ENCODE peak calls at places on chromosome 14, in four cellular contexts. One of them, this sample, is unnamed.

GRCh38 chr14:61403411-61403810 is 82.0 kb downstream of the PRKCH start:
- DNase-seq in IMR-90: no peak
- DNase-seq in H1: no peak
- DNase-seq in mesendoderm: no peak
- DNase-seq in this sample: no peak

GRCh38 chr14:85852900-85853299 is 323.0 kb downstream of the FLRT2 start:
- DNase-seq in IMR-90: no peak
- DNase-seq in H1: no peak
- DNase-seq in mesendoderm: peak; percentile 5
- DNase-seq in this sample: no peak

GRCh38 chr14:104819361-104819771 is 18.5 kb downstream of the ZBTB42 start:
- DNase-seq in IMR-90: no peak
- DNase-seq in H1: no peak
- DNase-seq in mesendoderm: no peak
- DNase-seq in this sample: no peak

GRCh38 chr14:75566752-75567151 is 11.7 kb upstream of the FLVCR2 start:
- DNase-seq in IMR-90: no peak
- DNase-seq in H1: no peak
- DNase-seq in mesendoderm: no peak
- DNase-seq in this sample: no peak

GRCh38 chr14:86790408-86791364 is 1202.3 kb downstream of the GALC start:
- DNase-seq in IMR-90: no peak
- DNase-seq in H1: no peak
- DNase-seq in mesendoderm: peak; percentile 61
- DNase-seq in this sample: no peak

GRCh38 chr14:76901171-76902055 is 75.2 kb downstream of the LRRC74A start:
- DNase-seq in IMR-90: peak; percentile 9
- DNase-seq in H1: no peak
- DNase-seq in mesendoderm: no peak
- DNase-seq in this sample: no peak

GRCh38 chr14:25537846-25538455 is 488.0 kb upstream of the STXBP6 start:
- DNase-seq in IMR-90: no peak
- DNase-seq in H1: peak; percentile 75
- DNase-seq in mesendoderm: peak; percentile 83
- DNase-seq in this sample: peak; percentile 70

GRCh38 chr14:100067481-100067880 is 2.3 kb downstream of the EVL start:
- DNase-seq in IMR-90: no peak
- DNase-seq in H1: no peak
- DNase-seq in mesendoderm: no peak
- DNase-seq in this sample: no peak

GRCh38 chr14:50778757-50779483 is 52.0 kb downstream of the NIN start:
- DNase-seq in IMR-90: peak; percentile 76
- DNase-seq in H1: no peak
- DNase-seq in mesendoderm: no peak
- DNase-seq in this sample: no peak

GRCh38 chr14:33704486-33704885 is 246.4 kb downstream of the EGLN3 start:
- DNase-seq in IMR-90: no peak
- DNase-seq in H1: no peak
- DNase-seq in mesendoderm: no peak
- DNase-seq in this sample: no peak

GRCh38 chr14:64915797-64916196 is 1.5 kb downstream of the CHURC1 start:
- DNase-seq in IMR-90: no peak
- DNase-seq in H1: no peak
- DNase-seq in mesendoderm: no peak
- DNase-seq in this sample: no peak

GRCh38 chr14:105947599-105947998 is 421.2 kb downstream of the TMEM121 start:
- DNase-seq in IMR-90: no peak
- DNase-seq in H1: no peak
- DNase-seq in mesendoderm: no peak
- DNase-seq in this sample: no peak

GRCh38 chr14:64137657-64138290 is 156.4 kb downstream of the ESR2 start:
- DNase-seq in IMR-90: peak; percentile 8
- DNase-seq in H1: no peak
- DNase-seq in mesendoderm: peak; percentile 32
- DNase-seq in this sample: no peak

GRCh38 chr14:68141531-68142088 is 322.0 kb downstream of the RAD51B start:
- DNase-seq in IMR-90: peak; percentile 68
- DNase-seq in H1: no peak
- DNase-seq in mesendoderm: peak; percentile 63
- DNase-seq in this sample: no peak

GRCh38 chr14:56902413-56902812 is 92.1 kb upstream of the OTX2 start:
- DNase-seq in IMR-90: no peak
- DNase-seq in H1: no peak
- DNase-seq in mesendoderm: no peak
- DNase-seq in this sample: no peak
- H3K56ac ChIP-seq in IMR-90: no peak overlapping the region
- H3K56ac ChIP-seq in H1: no peak overlapping the region
- H3K56ac ChIP-seq in mesendoderm: no peak overlapping the region
- H3K56ac ChIP-seq in this sample: no peak overlapping the region

GRCh38 chr14:60303745-60304144 is 54.7 kb downstream of the PPM1A start:
- DNase-seq in IMR-90: no peak
- DNase-seq in H1: no peak
- DNase-seq in mesendoderm: no peak
- DNase-seq in this sample: no peak
- H3K56ac ChIP-seq in IMR-90: no peak overlapping the region
- H3K56ac ChIP-seq in H1: no peak overlapping the region
- H3K56ac ChIP-seq in mesendoderm: no peak overlapping the region
- H3K56ac ChIP-seq in this sample: no peak overlapping the region

DNA sequence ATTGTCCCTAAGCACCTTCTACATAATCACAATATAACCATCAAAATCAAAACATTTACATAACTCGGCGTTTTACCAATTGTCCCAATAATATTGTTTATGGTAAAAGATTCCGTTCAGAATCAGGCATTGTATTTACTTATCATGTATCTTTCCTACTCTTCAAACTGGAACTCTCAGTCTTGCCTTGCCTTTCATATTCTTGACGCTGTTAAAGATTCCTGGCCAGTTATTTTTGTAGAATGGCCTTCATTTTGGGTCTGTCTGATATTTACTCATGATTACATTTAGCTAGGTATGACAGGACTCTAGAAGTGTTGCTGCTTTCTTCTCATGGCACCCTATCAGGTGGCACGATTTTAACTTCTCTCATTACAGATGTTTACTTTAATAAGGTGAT is 850 bp upstream of the HEATR5A start:
- DNase-seq in IMR-90: no peak
- DNase-seq in H1: no peak
- DNase-seq in mesendoderm: no peak
- DNase-seq in this sample: no peak
- H3K56ac ChIP-seq in IMR-90: no peak overlapping the region
- H3K56ac ChIP-seq in H1: no peak overlapping the region
- H3K56ac ChIP-seq in mesendoderm: no peak overlapping the region
- H3K56ac ChIP-seq in this sample: no peak overlapping the region

DNA sequence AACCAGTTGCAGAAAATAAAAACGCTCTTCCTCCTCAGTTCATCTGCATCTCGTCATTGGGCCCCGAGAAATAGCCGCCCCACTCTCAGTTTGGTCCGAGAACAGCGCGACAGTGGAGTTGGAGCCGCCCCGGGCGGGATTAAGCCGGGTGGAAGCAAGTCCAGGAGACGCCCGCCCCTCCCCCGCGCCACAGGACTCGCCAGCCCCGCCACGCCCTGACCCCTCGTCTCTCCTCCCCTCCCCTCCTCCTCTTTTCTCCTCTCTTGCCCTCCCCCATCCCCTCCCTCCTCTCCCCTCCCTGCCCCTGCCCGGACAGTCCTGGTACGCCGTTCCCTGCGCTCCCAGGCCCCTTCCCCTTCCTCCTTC is 83.8 kb downstream of the TNFAIP2 start:
- DNase-seq in IMR-90: no peak
- DNase-seq in H1: peak; percentile 69
- DNase-seq in mesendoderm: peak; percentile 71
- DNase-seq in this sample: peak; percentile 80
- H3K56ac ChIP-seq in IMR-90: no peak overlapping the region
- H3K56ac ChIP-seq in H1: no peak overlapping the region
- H3K56ac ChIP-seq in mesendoderm: peak overlapping the region; percentile 88
- H3K56ac ChIP-seq in this sample: no peak overlapping the region

GRCh38 chr14:88588081-88588480 is 25.2 kb downstream of the ZC3H14 start:
- DNase-seq in IMR-90: no peak
- DNase-seq in H1: no peak
- DNase-seq in mesendoderm: no peak
- DNase-seq in this sample: no peak

GRCh38 chr14:88584451-88584850 is 21.6 kb downstream of the ZC3H14 start:
- DNase-seq in IMR-90: no peak
- DNase-seq in H1: no peak
- DNase-seq in mesendoderm: no peak
- DNase-seq in this sample: no peak

GRCh38 chr14:88592016-88592415 is 29.2 kb downstream of the ZC3H14 start:
- DNase-seq in IMR-90: peak; percentile 64
- DNase-seq in H1: no peak
- DNase-seq in mesendoderm: no peak
- DNase-seq in this sample: no peak

DNA sequence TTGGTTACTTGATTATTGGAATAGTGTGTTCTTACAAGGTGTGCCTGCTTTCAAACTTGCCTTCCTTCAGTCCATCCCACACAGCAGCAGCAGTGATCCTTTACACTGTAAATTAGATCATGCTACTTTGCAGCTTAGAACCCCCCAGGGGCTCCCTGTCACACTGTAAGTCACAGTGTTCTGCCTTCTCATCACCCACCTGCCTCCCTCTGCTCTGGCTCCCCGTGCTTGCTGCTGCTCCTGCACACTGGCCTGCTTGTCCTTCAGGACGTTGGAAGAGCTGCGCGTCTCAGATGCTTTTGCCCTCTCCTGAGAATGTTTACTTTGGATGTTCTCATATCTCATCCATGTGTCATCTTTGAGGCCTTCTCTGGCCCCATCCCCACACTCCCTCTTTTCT is 27.3 kb downstream of the ZC3H14 start:
- DNase-seq in IMR-90: peak; percentile 46
- DNase-seq in H1: no peak
- DNase-seq in mesendoderm: no peak
- DNase-seq in this sample: no peak
- H3K56ac ChIP-seq in IMR-90: no peak overlapping the region
- H3K56ac ChIP-seq in H1: no peak overlapping the region
- H3K56ac ChIP-seq in mesendoderm: no peak overlapping the region
- H3K56ac ChIP-seq in this sample: no peak overlapping the region

DNA sequence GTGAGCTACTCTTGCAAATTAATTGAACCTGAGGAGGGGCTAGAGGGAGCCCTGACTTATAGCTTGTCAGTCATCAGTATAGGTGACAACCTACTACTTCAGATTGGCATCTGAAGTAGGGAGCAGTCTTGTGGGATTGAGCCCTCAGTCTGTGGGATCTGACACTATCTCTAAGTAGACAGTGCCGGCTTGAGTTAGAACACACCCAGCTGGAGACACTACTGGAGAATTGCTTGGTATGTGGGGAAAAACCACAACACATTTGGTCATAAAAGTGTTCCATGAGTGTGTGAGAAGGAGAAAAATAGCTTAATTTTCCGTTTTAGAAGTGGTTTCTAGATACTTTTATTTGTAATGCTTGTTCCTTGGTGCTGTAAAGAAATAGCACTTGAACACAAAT is 30.5 kb upstream of the DDHD1 start:
- DNase-seq in IMR-90: no peak
- DNase-seq in H1: no peak
- DNase-seq in mesendoderm: peak; percentile 4
- DNase-seq in this sample: no peak
- H3K56ac ChIP-seq in IMR-90: no peak overlapping the region
- H3K56ac ChIP-seq in H1: no peak overlapping the region
- H3K56ac ChIP-seq in mesendoderm: no peak overlapping the region
- H3K56ac ChIP-seq in this sample: no peak overlapping the region

DNA sequence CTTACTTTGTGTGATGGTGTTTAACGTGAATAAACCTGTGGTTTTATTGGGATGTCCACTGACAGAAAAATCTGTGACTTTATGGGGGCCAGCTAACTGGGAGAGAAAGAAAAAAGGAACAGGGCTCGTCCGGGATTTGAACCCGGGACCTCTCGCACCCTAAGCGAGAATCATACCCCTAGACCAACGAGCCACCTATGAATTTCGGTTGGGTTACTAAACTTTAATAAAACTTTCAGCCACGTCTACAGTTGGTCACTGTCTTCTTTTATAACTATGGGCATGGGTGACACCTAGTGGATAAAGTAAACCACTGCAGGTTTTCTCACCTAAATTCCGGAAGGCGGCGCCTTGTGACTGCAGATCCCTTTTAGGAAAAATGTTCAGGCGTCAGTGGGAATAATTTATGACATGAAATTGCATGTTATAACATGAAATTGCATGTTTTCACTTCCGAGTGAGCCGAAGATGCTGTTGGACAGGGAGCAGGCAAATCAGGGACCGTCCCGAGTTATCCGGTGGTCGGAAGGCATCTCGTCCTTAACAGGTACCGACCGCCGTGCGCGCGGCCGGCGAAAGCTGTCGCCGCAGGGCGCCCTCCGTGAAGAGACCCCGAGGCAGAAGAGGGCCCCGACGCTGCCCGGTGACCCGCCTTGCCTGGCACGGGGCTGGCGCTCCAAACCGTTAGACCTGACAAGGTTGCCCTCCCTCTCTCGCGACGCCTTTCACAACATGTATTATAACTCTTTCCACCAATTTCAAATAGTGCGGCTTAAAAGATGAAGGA is 18.2 kb upstream of the RNASE12 start:
- DNase-seq in IMR-90: peak; percentile 86
- DNase-seq in H1: peak; percentile 88
- DNase-seq in mesendoderm: peak; percentile 94
- DNase-seq in this sample: peak; percentile 82
- H3K56ac ChIP-seq in IMR-90: no peak overlapping the region
- H3K56ac ChIP-seq in H1: peak overlapping the region; percentile 73
- H3K56ac ChIP-seq in mesendoderm: peak overlapping the region; percentile 83
- H3K56ac ChIP-seq in this sample: no peak overlapping the region

GRCh38 chr14:72261068-72261467 is 328.8 kb downstream of the RGS6 start:
- DNase-seq in IMR-90: no peak
- DNase-seq in H1: no peak
- DNase-seq in mesendoderm: no peak
- DNase-seq in this sample: no peak
- H3K56ac ChIP-seq in IMR-90: no peak overlapping the region
- H3K56ac ChIP-seq in H1: no peak overlapping the region
- H3K56ac ChIP-seq in mesendoderm: no peak overlapping the region
- H3K56ac ChIP-seq in this sample: no peak overlapping the region

DNA sequence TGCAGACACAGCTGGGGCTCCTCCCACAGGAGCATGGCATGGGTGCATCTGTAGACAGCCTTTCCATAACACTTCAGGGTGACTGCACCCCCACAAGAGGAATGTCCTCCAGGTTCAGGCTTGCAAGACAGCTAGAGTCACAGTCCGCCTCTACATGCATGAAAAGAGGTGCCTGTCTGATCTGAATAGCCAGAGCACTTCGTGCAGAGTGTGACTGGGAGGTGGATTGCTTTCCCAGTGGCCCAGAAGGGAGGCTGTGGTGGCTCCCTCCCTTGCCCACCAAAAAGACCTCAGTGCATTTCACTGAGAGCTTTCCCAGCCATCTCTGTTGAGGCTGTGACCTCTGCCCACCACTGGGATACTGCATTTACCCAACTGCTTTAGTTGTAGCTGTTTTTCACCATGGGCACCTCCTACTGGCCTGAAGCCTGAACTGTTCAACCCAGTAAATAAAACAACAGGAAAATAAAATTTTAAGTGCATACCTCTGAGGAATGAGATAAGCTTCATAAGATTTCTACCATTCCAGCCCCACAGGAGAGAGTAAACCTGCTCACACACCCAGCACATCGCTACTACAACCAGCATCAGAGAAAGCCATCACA is 14.1 kb downstream of the CEP128 start:
- DNase-seq in IMR-90: no peak
- DNase-seq in H1: no peak
- DNase-seq in mesendoderm: peak; percentile 50
- DNase-seq in this sample: peak; percentile 38
- H3K56ac ChIP-seq in IMR-90: no peak overlapping the region
- H3K56ac ChIP-seq in H1: no peak overlapping the region
- H3K56ac ChIP-seq in mesendoderm: no peak overlapping the region
- H3K56ac ChIP-seq in this sample: no peak overlapping the region